ENCODE peak calls at places on chromosomes 16 and 17, in four cellular contexts. S is heart left ventricle, Z is stomach, X is esophagus squamous epithelium. L is an unnamed sample.

GRCh38 chr16:12327971-12328726 is 351.6 kb downstream of the SNX29 start:
- DNase-seq in S (no peak), Z (no peak), X (no peak), L (no peak)

GRCh38 chr17:9132944-9133610 is 111.8 kb downstream of the NTN1 start:
- DNase-seq in X (no peak), Z (peak), S (no peak), L (no peak)

GRCh38 chr17:31596382-31597323 is 205.2 kb downstream of the RAB11FIP4 start:
- DNase-seq in X (no peak), Z (no peak), S (peak), L (peak)

GRCh38 chr17:74960739-74961342 is 11.7 kb downstream of the HID1 start:
- DNase-seq in X (no peak), S (no peak), Z (peak), L (peak)

GRCh38 chr16:91484-91883 is 13.5 kb downstream of the MPG start:
- DNase-seq in S (no peak), Z (peak), X (no peak), L (peak)

GRCh38 chr17:4204190-4204589 is 59.6 kb downstream of the ANKFY1 start:
- DNase-seq in X (no peak), Z (no peak), S (no peak), L (no peak)

GRCh38 chr17:16929757-16930520 is 42.0 kb downstream of the TNFRSF13B start:
- DNase-seq in X (no peak), S (no peak), Z (no peak), L (no peak)

GRCh38 chr17:31072186-31072585 is 22.6 kb upstream of the NF1 start:
- DNase-seq in S (no peak), X (no peak), Z (no peak), L (no peak)

GRCh38 chr17:63696381-63696961 is 3.5 kb downstream of the LIMD2 start:
- DNase-seq in X (no peak), Z (peak), S (no peak), L (no peak)

GRCh38 chr16:50197582-50197981 is 44.5 kb downstream of the TENT4B start:
- DNase-seq in Z (no peak), S (no peak), X (no peak), L (no peak)

GRCh38 chr16:20102521-20102920 is 28.8 kb upstream of the GPR139 start:
- DNase-seq in S (no peak), Z (no peak), X (no peak), L (no peak)

GRCh38 chr17:13134106-13134505 is 116.3 kb upstream of the ELAC2 start:
- DNase-seq in X (no peak), S (no peak), Z (no peak), L (no peak)

GRCh38 chr17:78131172-78132085 is 858 bp downstream of the TMC8 start:
- DNase-seq in X (no peak), S (no peak), Z (no peak), L (no peak)

GRCh38 chr17:81208651-81209050 is 14.1 kb downstream of the CEP131 start:
- DNase-seq in X (no peak), S (no peak), Z (no peak), L (no peak)

GRCh38 chr17:33197342-33197741 is 95.8 kb downstream of the ASIC2 start:
- DNase-seq in S (no peak), X (no peak), Z (no peak), L (no peak)

GRCh38 chr16:81716478-81717210 is 62.4 kb upstream of the PLCG2 start:
- DNase-seq in Z (no peak), S (no peak), X (no peak), L (no peak)

GRCh38 chr17:81237591-81238489 is 1.0 kb downstream of the TEPSIN start:
- DNase-seq in Z (no peak), S (no peak), X (no peak), L (no peak)

GRCh38 chr17:45428954-45429337 is 3.7 kb downstream of the ARHGAP27 start:
- DNase-seq in S (no peak), Z (no peak), X (no peak), L (no peak)

GRCh38 chr17:81980122-81980521 is 2.7 kb downstream of the ASPSCR1 start:
- DNase-seq in Z (no peak), X (no peak), S (no peak), L (no peak)

GRCh38 chr17:42979511-42980273 is at the start of gene PTGES3L:
- DNase-seq in X (no peak), Z (no peak), S (peak), L (peak)

GRCh38 chr16:88538366-88539060 is 31.7 kb upstream of the ZC3H18 start:
- DNase-seq in X (no peak), S (no peak), Z (no peak), L (no peak)

GRCh38 chr17:78658281-78658785 is 81.1 kb upstream of the DNAH17 start:
- DNase-seq in X (no peak), S (no peak), Z (no peak), L (peak)

GRCh38 chr16:55115506-55115905 is 184.8 kb downstream of the IRX5 start:
- DNase-seq in X (no peak), Z (no peak), S (no peak), L (no peak)

GRCh38 chr17:82754297-82755208 is 2.7 kb downstream of the TBCD start:
- DNase-seq in X (no peak), S (no peak), Z (no peak), L (no peak)

GRCh38 chr17:77358801-77359716 is 218.3 kb downstream of the SEC14L1 start:
- DNase-seq in S (peak), Z (peak), X (no peak), L (peak)

GRCh38 chr16:23670137-23670776 is 8.4 kb upstream of the PLK1 start:
- DNase-seq in X (no peak), S (no peak), Z (no peak), L (no peak)

GRCh38 chr17:31739300-31739699 is 119.7 kb downstream of the COPRS start:
- DNase-seq in S (no peak), X (no peak), Z (no peak), L (no peak)

GRCh38 chr16:4612977-4613635 is 1.6 kb downstream of the UBALD1 start:
- DNase-seq in S (no peak), Z (no peak), X (no peak), L (peak)

GRCh38 chr17:77323413-77324171 is 182.8 kb downstream of the SEC14L1 start:
- DNase-seq in X (no peak), Z (peak), S (peak), L (peak)

GRCh38 chr17:76241205-76241539 is 879 bp upstream of the RNF157 start:
- DNase-seq in X (no peak), S (no peak), Z (peak), L (peak)

GRCh38 chr17:76240461-76241204 is at the start of gene RNF157:
- DNase-seq in S (peak), X (no peak), Z (peak), L (peak)

GRCh38 chr17:76237859-76238313 is 2.4 kb downstream of the RNF157 start:
- DNase-seq in S (no peak), Z (no peak), X (no peak), L (no peak)

GRCh38 chr17:76238847-76239537 is 1.3 kb downstream of the RNF157 start:
- DNase-seq in Z (no peak), X (no peak), S (no peak), L (no peak)

GRCh38 chr17:76239538-76240274 is 587 bp downstream of the RNF157 start:
- DNase-seq in S (no peak), Z (no peak), X (no peak), L (no peak)
- H3K4me3 ChIP-seq in S (peak), Z (peak), X (peak), L (peak)

DNA sequence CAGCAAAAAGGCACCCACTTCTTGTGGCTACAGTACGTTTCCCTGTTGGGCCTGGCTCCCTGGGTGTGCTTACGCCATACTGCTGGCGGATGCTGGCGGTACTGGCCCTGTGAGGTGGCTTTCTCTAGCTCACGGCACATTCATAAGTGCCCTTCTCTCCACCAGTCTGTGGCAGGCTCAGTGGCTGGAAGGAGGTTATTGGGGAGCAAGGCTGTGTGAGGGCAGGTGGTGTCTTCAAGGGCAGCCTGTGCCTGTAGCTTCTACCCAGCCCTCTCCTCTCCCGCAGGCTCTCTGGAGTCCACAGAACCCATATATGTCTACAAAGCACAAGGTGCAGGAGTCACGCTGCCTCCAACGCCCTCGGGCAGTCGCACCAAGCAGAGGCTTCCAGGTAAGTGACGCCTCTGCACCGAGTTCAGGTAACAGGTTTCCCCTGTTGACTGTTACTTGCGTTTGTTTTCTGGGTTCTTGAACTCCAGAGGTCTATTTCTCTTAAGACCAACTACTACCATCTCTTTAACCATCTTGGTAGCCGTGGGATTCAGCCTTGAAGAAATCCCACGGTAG is 20.6 kb downstream of the NTAN1 start:
- DNase-seq in X (no peak), S (no peak), Z (no peak), L (no peak)
- TF ChIP-seq POLR2A in X (no peak), S (no peak), Z (no peak), L (no peak)

DNA sequence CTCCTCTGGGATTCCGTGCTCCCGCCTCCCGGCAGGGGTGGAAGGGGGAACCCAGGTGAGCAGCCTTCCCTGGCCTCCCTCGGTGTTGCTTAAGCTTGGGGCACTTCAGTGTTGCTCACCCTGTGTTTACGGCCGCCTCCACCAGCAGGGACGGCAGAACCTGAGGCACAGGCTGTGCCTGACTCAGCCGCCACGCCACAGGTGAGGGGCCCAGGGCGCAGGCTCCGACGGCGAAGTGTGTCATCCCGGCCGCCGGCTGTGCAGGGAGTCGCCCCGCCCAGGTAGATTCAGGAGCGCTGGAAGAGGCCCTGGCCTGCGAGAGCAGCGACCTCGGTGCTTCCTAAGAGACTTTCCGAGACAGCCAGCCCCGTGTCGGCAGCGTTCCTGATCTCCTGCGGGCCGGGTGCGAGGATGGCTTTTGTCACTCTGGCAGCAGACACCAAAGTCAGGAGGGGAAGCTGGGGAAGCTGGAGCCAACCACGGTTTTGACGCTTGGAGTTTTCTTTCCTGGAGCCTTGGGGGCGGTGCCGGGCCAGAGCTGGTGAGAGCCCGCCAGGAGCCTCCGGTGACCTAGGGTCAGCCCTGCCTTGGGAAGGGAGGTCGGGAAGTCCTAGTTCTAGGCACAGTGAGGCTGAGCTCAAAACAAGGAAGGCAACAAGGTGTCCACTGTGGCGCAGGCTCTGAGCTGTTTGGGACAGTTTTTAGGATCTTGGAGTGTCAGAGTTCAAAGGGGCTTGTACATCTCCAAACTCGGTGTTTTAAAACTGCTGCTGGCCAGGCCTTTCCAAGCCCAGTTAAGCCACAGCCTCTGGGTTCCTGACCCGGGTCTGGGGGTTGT is 2.1 kb downstream of the GSE1 start:
- DNase-seq in S (peak), Z (peak), X (no peak), L (peak)
- H3K4me3 ChIP-seq in S (no peak), Z (peak), X (peak), L (no peak)

DNA sequence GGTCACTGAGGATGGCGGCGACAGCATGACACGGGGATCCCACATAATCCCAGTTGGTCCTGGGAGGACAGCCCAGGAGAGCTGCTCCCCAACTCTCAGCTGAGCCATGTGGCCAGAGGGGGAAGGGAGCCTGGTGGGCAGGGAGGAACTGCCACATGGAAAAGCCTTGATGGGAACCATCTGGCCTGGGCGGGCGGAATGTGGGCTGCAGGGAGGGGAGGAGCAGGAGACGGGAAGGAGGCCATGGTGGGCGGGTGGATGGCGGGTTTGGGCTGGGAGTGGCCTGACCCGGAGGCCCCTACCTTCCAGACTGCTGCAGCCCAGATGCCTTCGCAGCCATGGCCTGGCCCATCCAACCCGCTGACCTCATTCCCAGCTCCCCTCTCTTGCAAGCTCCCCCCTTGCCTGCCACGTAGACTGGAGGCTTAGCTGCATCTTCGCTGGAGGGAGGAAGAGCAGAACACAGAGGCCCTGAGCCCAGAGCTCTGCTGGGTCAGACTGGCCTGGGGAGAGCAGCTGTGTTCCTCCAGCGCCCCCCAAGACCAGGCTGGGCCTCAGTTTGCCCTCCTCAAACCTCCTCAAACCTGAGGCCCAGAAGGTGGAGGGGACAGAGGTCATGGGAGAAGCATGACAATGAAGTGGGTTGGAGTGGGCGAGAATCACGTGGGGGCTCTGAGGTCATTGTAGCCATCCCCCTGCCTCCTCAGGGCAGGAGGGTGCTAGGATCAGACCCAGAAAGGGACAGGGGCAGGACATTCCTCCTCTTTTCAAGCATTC is 8.2 kb upstream of the COL1A1 start:
- DNase-seq in S (peak), Z (peak), X (no peak), L (peak)
- TF ChIP-seq POLR2A in S (peak), Z (no peak), X (peak), L (no peak)

GRCh38 chr17:73474370-73474988 is 162.7 kb upstream of the CDC42EP4 start:
- DNase-seq in S (peak), Z (peak), X (no peak), L (peak)
- H3K4me3 ChIP-seq in S (no peak), Z (no peak), X (no peak), L (no peak)

DNA sequence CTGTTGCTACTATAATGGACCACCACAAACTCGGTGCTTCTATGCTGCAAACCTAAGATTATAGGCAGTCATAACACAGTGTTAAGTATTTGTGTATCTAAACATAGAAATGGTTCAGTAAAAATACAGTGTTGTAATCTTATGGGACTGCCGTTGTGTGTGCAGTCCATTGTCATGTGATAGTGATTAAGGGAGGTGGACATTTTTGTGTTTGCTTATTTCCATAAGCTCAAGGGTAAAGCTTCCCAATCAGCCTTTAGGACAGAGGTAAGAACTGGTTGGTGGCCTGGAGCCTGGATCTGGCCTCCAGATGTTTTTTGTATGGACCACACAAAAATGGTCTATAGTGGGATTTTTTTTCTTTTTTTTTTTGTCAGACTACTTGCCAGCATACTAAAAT is 29.9 kb downstream of the WWOX start:
- DNase-seq in S (no peak), Z (no peak), X (no peak), L (no peak)
- TF ChIP-seq POLR2A in S (no peak), Z (no peak), X (no peak), L (no peak)

DNA sequence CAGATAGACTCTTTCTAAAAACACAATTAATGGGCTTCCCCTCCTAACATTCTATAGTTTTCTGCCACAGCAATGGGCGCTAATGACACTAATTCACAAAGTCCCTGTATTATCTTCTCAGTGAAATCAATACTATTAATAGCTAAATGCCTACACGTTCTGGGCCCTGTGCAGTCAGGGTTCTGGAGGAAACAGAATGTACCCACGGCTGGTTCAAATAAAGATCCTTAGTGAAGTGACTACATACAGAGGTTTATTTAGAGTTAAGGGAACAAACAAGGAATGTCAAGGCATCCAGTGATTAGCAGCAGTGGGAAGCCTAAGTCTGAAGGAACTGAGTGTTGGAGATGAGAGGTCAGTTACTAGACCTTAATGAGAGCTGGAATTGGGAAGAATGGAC is 43.5 kb upstream of the MTMR4 start:
- DNase-seq in S (no peak), Z (no peak), X (no peak), L (no peak)
- H3K4me3 ChIP-seq in S (no peak), Z (no peak), X (no peak), L (no peak)

L was measured in thyroid gland.